ENCODE peak calls at places on chromosomes 7 and 10, in five cellular contexts. W is H1, J is GM12878, I is NT2/D1, X is HepG2. G is an unnamed sample.

GRCh38 chr10:118918116-118918515 is 111.4 kb upstream of the NANOS1 start:
- DNase-seq in J (no peak), I (no peak), W (no peak), X (no peak), G (no peak)

GRCh38 chr10:74293686-74294365 is 142.8 kb downstream of the ADK start:
- DNase-seq in X (no peak), W (no peak), J (no peak), I (no peak), G (no peak)

GRCh38 chr7:15561840-15562239 is at the start of gene AGMO:
- DNase-seq in X (peak), J (no peak), I (no peak), W (no peak), G (no peak)

GRCh38 chr10:18351426-18351825 is 211.2 kb downstream of the CACNB2 start:
- DNase-seq in J (no peak), W (no peak), I (no peak), X (no peak), G (no peak)

GRCh38 chr10:102112210-102112817 is 7.9 kb downstream of the LDB1 start:
- DNase-seq in W (no peak), X (no peak), I (no peak), J (no peak), G (no peak)

GRCh38 chr10:77162697-77163096 is 474.9 kb downstream of the KCNMA1 start:
- DNase-seq in J (no peak), W (no peak), I (no peak), X (no peak), G (no peak)

GRCh38 chr10:104104926-104105325 is 17.0 kb upstream of the SFR1 start:
- DNase-seq in W (no peak), I (no peak), J (no peak), X (no peak), G (no peak)

GRCh38 chr10:58384095-58384494 is 1.1 kb upstream of the TFAM start:
- DNase-seq in X (no peak), J (peak), W (no peak), I (no peak), G (no peak)

GRCh38 chr10:80444646-80445319 is 9.3 kb upstream of the TSPAN14 start:
- DNase-seq in J (peak), X (peak), I (no peak), W (no peak), G (peak)

GRCh38 chr7:139725077-139725476 is 52.7 kb downstream of the HIPK2 start:
- DNase-seq in W (no peak), J (peak), X (no peak), I (no peak), G (no peak)

GRCh38 chr7:50217961-50218360 is 86.6 kb upstream of the IKZF1 start:
- DNase-seq in X (no peak), W (no peak), J (no peak), I (no peak), G (no peak)

GRCh38 chr10:103806376-103807320 is 48.7 kb downstream of the SH3PXD2A start:
- DNase-seq in J (no peak), W (no peak), I (no peak), X (no peak), G (no peak)

GRCh38 chr7:49001610-49002033 is 77.3 kb downstream of the CDC14C start:
- DNase-seq in I (peak), W (peak), J (peak), X (peak), G (peak)

GRCh38 chr10:13890617-13891541 is 304.1 kb downstream of the PRPF18 start:
- DNase-seq in X (no peak), J (no peak), I (no peak), W (no peak), G (no peak)

GRCh38 chr7:155470186-155470487 is 12.2 kb downstream of the EN2 start:
- DNase-seq in X (no peak), W (no peak), I (no peak), J (no peak), G (no peak)
- TF ChIP-seq SUZ12 in X (no peak), W (no peak), I (no peak), J (no peak), G (no peak)

GRCh38 chr10:15791816-15792524 is 68.3 kb downstream of the MINDY3 start:
- DNase-seq in X (no peak), W (no peak), I (no peak), J (no peak), G (peak)
- TF ChIP-seq SUZ12 in X (no peak), W (no peak), I (no peak), J (no peak), G (no peak)

DNA sequence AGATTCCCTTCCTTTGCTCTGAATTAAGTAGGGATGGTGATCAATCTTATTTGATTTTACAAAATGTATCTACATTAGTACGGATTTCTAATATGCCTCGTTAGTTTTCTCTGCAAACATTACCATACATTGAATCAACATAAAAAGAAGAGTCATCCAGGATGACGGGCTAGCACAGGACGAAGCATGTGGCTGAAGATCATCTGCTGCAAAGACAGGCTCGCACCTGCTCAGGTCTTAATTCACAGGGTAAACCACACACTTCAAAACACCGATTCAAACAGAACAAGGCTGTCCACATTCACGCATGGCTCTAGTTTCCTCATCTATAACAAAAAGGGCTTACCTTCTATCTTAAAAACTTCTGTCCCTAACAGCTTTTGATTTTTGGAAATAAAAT is 323.0 kb downstream of the PARD3 start:
- DNase-seq in X (no peak), W (no peak), I (no peak), J (no peak), G (no peak)
- TF ChIP-seq SUZ12 in X (no peak), W (no peak), I (no peak), J (no peak), G (no peak)

DNA sequence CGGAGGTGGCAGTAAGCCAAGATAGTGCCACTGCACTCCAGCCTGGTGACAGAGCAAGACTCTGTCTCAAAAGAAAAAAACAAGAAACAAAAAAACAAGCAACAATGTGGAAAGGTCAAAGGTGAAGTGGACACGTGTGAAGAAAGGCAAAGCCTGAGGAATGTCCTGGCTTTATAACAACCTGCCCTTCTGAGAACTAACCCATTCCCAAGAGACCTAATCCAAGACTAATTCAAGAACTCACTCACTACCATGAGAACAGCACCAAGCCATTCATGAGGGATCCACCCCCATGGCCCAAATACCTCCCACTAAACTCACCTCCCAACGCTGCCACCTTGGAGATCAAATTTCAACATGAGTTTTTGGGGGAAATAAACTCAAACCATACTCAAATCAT is 47.5 kb upstream of the KIF5B start:
- DNase-seq in J (no peak), X (no peak), I (no peak), W (no peak), G (no peak)
- TF ChIP-seq SUZ12 in J (no peak), X (no peak), I (no peak), W (no peak), G (no peak)

GRCh38 chr7:104883248-104883717 is 130.7 kb upstream of the KMT2E start:
- DNase-seq in W (no peak), X (no peak), I (no peak), J (no peak), G (no peak)
- TF ChIP-seq SUZ12 in W (no peak), X (no peak), I (no peak), J (no peak), G (no peak)

G was measured in HEK293T.